ENCODE peak calls at places on chromosome 11, in seven cellular contexts. Q is foreskin fibroblast, F is epithelial cell of esophagus, S is GM12864, B is GM10248, G is fibroblast of pulmonary artery, U is stomach. K is an unnamed sample.

GRCh38 chr11:96199563-96200025 is 143.4 kb downstream of the MAML2 start:
- DNase-seq in Q (no peak), F (peak), S (no peak), B (no peak), G (peak), U (no peak), K (no peak)

GRCh38 chr11:43987384-43988039 is 45.1 kb downstream of the C11orf96 start:
- DNase-seq in Q (peak), F (no peak), S (no peak), B (no peak), G (peak), U (peak), K (peak)

GRCh38 chr11:104291646-104292045 is 127.7 kb upstream of the PDGFD start:
- DNase-seq in Q (no peak), F (peak), S (no peak), B (no peak), G (peak), U (no peak), K (no peak)

GRCh38 chr11:35145249-35145648 is 6.3 kb downstream of the CD44 start:
- DNase-seq in Q (peak), F (no peak), S (peak), B (peak), G (no peak), U (peak), K (no peak)

GRCh38 chr11:35584321-35584720 is 33.9 kb upstream of the FJX1 start:
- DNase-seq in Q (peak), F (peak), S (no peak), B (no peak), G (peak), U (no peak), K (no peak)

GRCh38 chr11:10122337-10123197 is 171.5 kb downstream of the SBF2 start:
- DNase-seq in Q (no peak), F (peak), S (peak), B (peak), G (peak), U (no peak), K (no peak)

GRCh38 chr11:85705805-85706204 is 19.8 kb upstream of the CCDC89 start:
- DNase-seq in Q (no peak), F (no peak), S (no peak), B (no peak), G (no peak), U (no peak), K (no peak)

GRCh38 chr11:112478806-112479205 is 218.1 kb upstream of the PLET1 start:
- DNase-seq in Q (no peak), F (peak), S (no peak), B (no peak), G (no peak), U (no peak), K (peak)

GRCh38 chr11:128334311-128335044 is 252.9 kb downstream of the ETS1 start:
- DNase-seq in Q (no peak), F (no peak), S (no peak), B (no peak), G (peak), U (no peak), K (peak)

GRCh38 chr11:64271339-64272132 is 12.9 kb downstream of the BAD start:
- DNase-seq in Q (peak), F (peak), S (peak), B (peak), G (peak), U (peak), K (peak)

GRCh38 chr11:43735931-43736330 is 55.4 kb downstream of the HSD17B12 start:
- DNase-seq in Q (peak), F (no peak), S (no peak), B (no peak), G (peak), U (no peak), K (no peak)

GRCh38 chr11:130062030-130062429 is 7.7 kb upstream of the APLP2 start:
- DNase-seq in Q (no peak), F (peak), S (no peak), B (no peak), G (no peak), U (no peak), K (no peak)

GRCh38 chr11:112345708-112346107 is 85.0 kb upstream of the PLET1 start:
- DNase-seq in Q (no peak), F (no peak), S (no peak), B (no peak), G (no peak), U (no peak), K (no peak)

GRCh38 chr11:128174465-128175101 is 412.8 kb downstream of the ETS1 start:
- DNase-seq in Q (peak), F (no peak), S (no peak), B (no peak), G (peak), U (no peak), K (no peak)

GRCh38 chr11:48127521-48128183 is 89.0 kb upstream of the OR4B1 start:
- DNase-seq in Q (no peak), F (no peak), S (no peak), B (no peak), G (no peak), U (no peak), K (no peak)

GRCh38 chr11:27703453-27703852 is 3.2 kb upstream of the BDNF start:
- DNase-seq in Q (peak), F (no peak), S (no peak), B (no peak), G (peak), U (no peak), K (no peak)

GRCh38 chr11:86671386-86672006 is 920 bp downstream of the ME3 start:
- DNase-seq in Q (peak), F (peak), S (no peak), B (no peak), G (peak), U (peak), K (peak)

GRCh38 chr11:124442847-124443246 is 2.6 kb downstream of the OR8B8 start:
- DNase-seq in Q (no peak), F (no peak), S (no peak), B (no peak), G (no peak), U (no peak), K (no peak)

GRCh38 chr11:34027516-34028406 is 23.8 kb upstream of the CAPRIN1 start:
- DNase-seq in Q (no peak), F (no peak), S (no peak), B (no peak), G (no peak), U (peak), K (no peak)

GRCh38 chr11:86978756-86979608 is 23.8 kb upstream of the FZD4 start:
- DNase-seq in Q (peak), F (peak), S (no peak), B (peak), G (peak), U (no peak), K (no peak)

GRCh38 chr11:452203-452744 is 2.2 kb downstream of the PTDSS2 start:
- DNase-seq in Q (no peak), F (no peak), S (no peak), B (no peak), G (no peak), U (no peak), K (no peak)

GRCh38 chr11:112174789-112175595 is at the start of gene BCO2:
- DNase-seq in Q (peak), F (peak), S (no peak), B (peak), G (peak), U (peak), K (peak)

GRCh38 chr11:123434911-123435310 is 4.8 kb downstream of the GRAMD1B start:
- DNase-seq in Q (no peak), F (no peak), S (no peak), B (no peak), G (no peak), U (no peak), K (no peak)

GRCh38 chr11:123431619-123432018 is 1.6 kb downstream of the GRAMD1B start:
- DNase-seq in Q (peak), F (peak), S (no peak), B (no peak), G (no peak), U (no peak), K (no peak)

GRCh38 chr11:123437236-123437979 is 7.3 kb downstream of the GRAMD1B start:
- DNase-seq in Q (no peak), F (no peak), S (no peak), B (no peak), G (no peak), U (no peak), K (no peak)

GRCh38 chr11:123430736-123431356 is 777 bp downstream of the GRAMD1B start:
- DNase-seq in Q (peak), F (peak), S (no peak), B (peak), G (peak), U (peak), K (peak)

DNA sequence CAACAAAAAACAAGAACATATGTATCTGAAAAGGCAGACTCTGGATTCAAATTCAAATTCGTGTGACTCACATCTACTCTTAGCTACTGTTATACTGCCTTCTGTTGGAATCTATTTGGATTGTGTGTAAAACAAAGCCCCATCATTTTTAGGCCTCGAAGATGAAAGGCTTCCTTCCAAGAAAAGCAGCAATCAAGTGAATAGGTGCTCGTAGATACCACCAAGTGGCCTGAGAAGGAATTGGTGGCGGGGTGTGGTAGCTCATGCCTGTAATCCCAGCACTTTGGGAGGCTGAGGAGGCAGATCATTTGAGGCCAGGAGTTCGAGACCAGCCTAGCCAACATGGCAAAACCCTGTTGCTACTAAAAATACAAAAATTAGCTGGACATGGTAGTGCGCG is 4.2 kb downstream of the GRAMD1B start:
- DNase-seq in Q (peak), F (peak), S (no peak), B (peak), G (peak), U (no peak), K (no peak)
- TF ChIP-seq CTCF in Q (peak), F (peak), S (peak), B (peak), G (peak), U (no peak), K (no peak)

GRCh38 chr11:68010058-68011041 is at the start of gene ALDH3B1:
- DNase-seq in Q (peak), F (peak), S (no peak), B (no peak), G (peak), U (peak), K (peak)

GRCh38 chr11:68007498-68008380 is 2.4 kb upstream of the ALDH3B1 start:
- DNase-seq in Q (no peak), F (no peak), S (no peak), B (no peak), G (no peak), U (no peak), K (no peak)

GRCh38 chr11:68008381-68009337 is 1.5 kb upstream of the ALDH3B1 start:
- DNase-seq in Q (no peak), F (peak), S (no peak), B (no peak), G (no peak), U (peak), K (peak)

GRCh38 chr11:68011046-68011943 is 1.2 kb downstream of the ALDH3B1 start:
- DNase-seq in Q (no peak), F (no peak), S (no peak), B (no peak), G (no peak), U (no peak), K (no peak)

GRCh38 chr11:68009391-68010000 is 631 bp upstream of the ALDH3B1 start:
- DNase-seq in Q (peak), F (peak), S (no peak), B (no peak), G (peak), U (no peak), K (no peak)
- TF ChIP-seq CTCF in Q (peak), F (peak), S (peak), B (peak), G (peak), U (no peak), K (no peak)

GRCh38 chr11:75574698-75575265 is 12.7 kb downstream of the SERPINH1 start:
- DNase-seq in Q (peak), F (no peak), S (no peak), B (no peak), G (no peak), U (no peak), K (no peak)
- TF ChIP-seq CTCF in Q (peak), F (no peak), S (no peak), B (no peak), G (peak), U (no peak), K (no peak)

DNA sequence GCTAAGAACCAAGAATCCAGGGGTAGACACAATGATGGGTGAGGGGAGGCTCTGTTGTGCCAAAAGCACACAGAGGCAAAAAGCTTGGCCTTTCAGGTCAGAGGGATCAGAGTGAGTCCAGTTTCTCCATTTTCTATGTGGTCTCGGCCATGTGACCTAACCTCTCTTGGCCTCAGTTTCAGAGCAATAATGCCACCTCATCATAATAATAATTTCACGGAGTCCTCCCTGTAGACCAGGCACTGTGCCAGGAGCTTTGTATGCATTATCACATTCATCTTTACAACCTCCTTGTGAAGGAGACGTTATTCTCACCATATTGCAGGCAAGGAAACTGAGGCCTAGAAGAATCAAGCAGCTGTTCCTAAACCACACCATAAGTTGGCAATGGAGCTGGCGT is 120.2 kb downstream of the WT1 start:
- DNase-seq in Q (no peak), F (no peak), S (no peak), B (no peak), G (no peak), U (no peak), K (no peak)
- TF ChIP-seq CTCF in Q (no peak), F (no peak), S (no peak), B (no peak), G (no peak), U (no peak), K (no peak)

GRCh38 chr11:12185106-12185690 is 74.8 kb downstream of the MICAL2 start:
- DNase-seq in Q (no peak), F (no peak), S (no peak), B (no peak), G (no peak), U (no peak), K (no peak)

GRCh38 chr11:12185914-12186313 is 75.5 kb downstream of the MICAL2 start:
- DNase-seq in Q (no peak), F (no peak), S (no peak), B (no peak), G (peak), U (no peak), K (peak)

GRCh38 chr11:12186683-12187082 is 76.3 kb downstream of the MICAL2 start:
- DNase-seq in Q (no peak), F (no peak), S (no peak), B (no peak), G (no peak), U (no peak), K (no peak)

GRCh38 chr11:12188548-12189317 is 78.3 kb downstream of the MICAL2 start:
- DNase-seq in Q (no peak), F (peak), S (no peak), B (peak), G (no peak), U (no peak), K (no peak)

GRCh38 chr11:12187399-12187798 is 77.0 kb downstream of the MICAL2 start:
- DNase-seq in Q (no peak), F (peak), S (no peak), B (no peak), G (no peak), U (no peak), K (no peak)
- TF ChIP-seq CTCF in Q (no peak), F (no peak), S (no peak), B (no peak), G (no peak), U (no peak), K (no peak)

K was measured in lung.